ENCODE peak calls at places on chromosomes 7 and 10, in six cellular contexts. M, I, O, R, T and D are unnamed samples.

GRCh38 chr7:18590259-18590658 is 94.7 kb downstream of the HDAC9 start:
- DNase-seq in M (no peak), I (no peak), O (no peak), R (no peak), T (no peak), D (no peak)

GRCh38 chr10:131251146-131251541 is 60.4 kb downstream of the TCERG1L start:
- DNase-seq in M (no peak), I (no peak), O (no peak), R (no peak), T (no peak), D (no peak)

GRCh38 chr7:82375713-82376112 is 67.9 kb downstream of the CACNA2D1 start:
- DNase-seq in M (no peak), I (no peak), O (no peak), R (no peak), T (no peak), D (no peak)

GRCh38 chr10:61404771-61405170 is 48.4 kb downstream of the TMEM26 start:
- DNase-seq in M (peak; percentile 61), I (no peak), O (peak; percentile 38), R (no peak), T (no peak), D (no peak)

GRCh38 chr10:110349826-110350225 is 45.1 kb upstream of the SMNDC1 start:
- DNase-seq in M (no peak), I (no peak), O (no peak), R (no peak), T (no peak), D (no peak)

GRCh38 chr10:27654284-27654683 is 91.3 kb downstream of the MKX start:
- DNase-seq in M (no peak), I (no peak), O (no peak), R (no peak), T (no peak), D (no peak)

GRCh38 chr10:436013-436697 is 253.3 kb downstream of the DIP2C start:
- DNase-seq in M (no peak), I (no peak), O (no peak), R (no peak), T (no peak), D (no peak)

GRCh38 chr10:14758994-14759664 is 15.6 kb downstream of the FAM107B start:
- DNase-seq in M (no peak), I (no peak), O (no peak), R (no peak), T (no peak), D (peak; percentile 37)

GRCh38 chr7:45712057-45712689 is 138.0 kb downstream of the ADCY1 start:
- DNase-seq in M (no peak), I (no peak), O (no peak), R (peak; percentile 42), T (no peak), D (peak; percentile 10)

GRCh38 chr10:100138921-100139496 is 46.8 kb downstream of the ERLIN1 start:
- DNase-seq in M (no peak), I (no peak), O (no peak), R (no peak), T (no peak), D (no peak)

GRCh38 chr7:4786015-4786414 is 10.6 kb downstream of the AP5Z1 start:
- DNase-seq in M (no peak), I (no peak), O (no peak), R (no peak), T (no peak), D (no peak)

GRCh38 chr7:42035205-42035604 is 201.8 kb downstream of the GLI3 start:
- DNase-seq in M (peak; percentile 58), I (no peak), O (no peak), R (no peak), T (no peak), D (no peak)

GRCh38 chr7:132076301-132077049 is 499.8 kb downstream of the PLXNA4 start:
- DNase-seq in M (no peak), I (no peak), O (no peak), R (no peak), T (no peak), D (no peak)

GRCh38 chr7:32941181-32941995 is 15.9 kb upstream of the FKBP9 start:
- DNase-seq in M (no peak), I (no peak), O (no peak), R (no peak), T (no peak), D (no peak)

GRCh38 chr7:101410743-101411476 is 48.2 kb downstream of the COL26A1 start:
- DNase-seq in M (peak; percentile 15), I (no peak), O (no peak), R (no peak), T (no peak), D (peak; percentile 60)

GRCh38 chr7:42972703-42973500 is 40.7 kb downstream of the MRPL32 start:
- DNase-seq in M (peak; percentile 100), I (no peak), O (peak; percentile 99), R (peak; percentile 71), T (no peak), D (no peak)

GRCh38 chr10:120012566-120012965 is 120.0 kb downstream of the SEC23IP start:
- DNase-seq in M (no peak), I (no peak), O (no peak), R (no peak), T (no peak), D (no peak)

GRCh38 chr7:70694909-70695803 is 436.8 kb upstream of the GALNT17 start:
- DNase-seq in M (no peak), I (no peak), O (no peak), R (peak; percentile 68), T (no peak), D (no peak)

GRCh38 chr7:138352570-138353461 is 107.2 kb upstream of the TRIM24 start:
- DNase-seq in M (no peak), I (no peak), O (no peak), R (no peak), T (no peak), D (no peak)

GRCh38 chr7:147438216-147438615 is 1152.3 kb upstream of the C7orf33 start:
- DNase-seq in M (peak; percentile 15), I (no peak), O (no peak), R (no peak), T (no peak), D (no peak)

GRCh38 chr7:82249979-82250378 is 193.6 kb downstream of the CACNA2D1 start:
- DNase-seq in M (peak; percentile 7), I (no peak), O (no peak), R (no peak), T (no peak), D (no peak)

GRCh38 chr7:44539669-44540516 is 1.2 kb downstream of the NPC1L1 start:
- DNase-seq in M (no peak), I (no peak), O (no peak), R (peak; percentile 52), T (no peak), D (no peak)

GRCh38 chr7:150800576-150801241 is at the start of gene TMEM176A:
- DNase-seq in M (no peak), I (no peak), O (no peak), R (no peak), T (no peak), D (peak; percentile 19)

GRCh38 chr10:65570143-65571010 is 1355.5 kb upstream of the LRRTM3 start:
- DNase-seq in M (peak; percentile 15), I (no peak), O (no peak), R (no peak), T (no peak), D (no peak)
- TF ChIP-seq CTCF in M (no peak), I (no peak), O (no peak), R (no peak), T (no peak), D (no peak)

GRCh38 chr10:116385994-116386809 is 41.4 kb upstream of the PNLIPRP3 start:
- DNase-seq in M (peak; percentile 37), I (no peak), O (peak; percentile 7), R (no peak), T (no peak), D (no peak)
- TF ChIP-seq CTCF in M (peak; percentile 48), I (peak; percentile 28), O (peak; percentile 41), R (peak; percentile 57), T (peak; percentile 56), D (peak; percentile 53)

GRCh38 chr7:40833541-40834234 is 698.9 kb downstream of the SUGCT start:
- DNase-seq in M (peak; percentile 44), I (no peak), O (no peak), R (no peak), T (no peak), D (no peak)
- TF ChIP-seq CTCF in M (peak; percentile 40), I (peak; percentile 3), O (peak; percentile 52), R (no peak), T (no peak), D (no peak)

DNA sequence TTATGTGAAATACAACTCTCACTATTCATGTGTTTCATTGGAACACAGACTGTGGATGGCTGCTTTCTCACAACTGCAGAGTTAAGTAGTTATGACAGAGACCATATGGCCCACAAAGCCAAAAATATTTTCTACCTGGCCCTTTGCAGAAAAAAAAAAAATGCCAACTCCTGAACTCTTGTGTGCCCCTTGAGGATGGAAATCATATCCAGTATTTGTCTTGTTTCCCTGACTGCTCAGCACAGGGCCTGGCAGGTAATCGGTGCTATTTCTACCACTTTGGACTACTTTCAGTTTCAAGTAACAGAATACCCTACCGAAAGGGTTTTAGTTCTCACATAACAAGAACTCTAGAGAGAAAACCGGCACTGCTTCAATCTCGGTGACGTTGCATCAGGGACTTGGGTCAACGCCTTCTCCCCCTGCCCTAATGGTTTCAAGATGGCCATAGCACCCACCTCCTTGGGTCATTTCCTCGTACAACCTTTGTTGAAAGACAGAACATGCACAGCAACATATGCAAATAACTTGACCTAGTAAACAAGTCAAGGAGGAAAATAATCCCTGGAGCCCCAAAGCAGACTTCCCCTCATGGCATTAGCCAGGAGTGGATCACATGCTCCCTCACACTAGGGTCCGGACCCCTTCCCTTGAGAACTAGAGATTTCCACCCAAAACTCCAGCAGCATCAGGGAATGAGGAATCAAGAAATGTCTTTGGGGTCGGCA is 11.8 kb upstream of the GPNMB start:
- DNase-seq in M (peak; percentile 10), I (peak; percentile 72), O (no peak), R (no peak), T (no peak), D (no peak)
- TF ChIP-seq CTCF in M (no peak), I (peak; percentile 13), O (no peak), R (no peak), T (no peak), D (no peak)

GRCh38 chr10:80161321-80162084 is 29.0 kb downstream of the PLAC9 start:
- DNase-seq in M (no peak), I (no peak), O (no peak), R (no peak), T (no peak), D (no peak)
- TF ChIP-seq CTCF in M (peak; percentile 2), I (no peak), O (peak; percentile 9), R (no peak), T (no peak), D (peak; percentile 21)